ENCODE peak calls at places on chromosomes 16 and 17, in seven cellular contexts. R is mesendoderm, J is mesenchymal stem cell, C is IMR-90, E is trophoblast cell, A is neuronal stem cell, G is H9. V is an unnamed sample.

GRCh38 chr17:17258011-17258410 is 21.0 kb upstream of the FLCN start:
- DNase-seq in R (no peak), J (no peak), C (no peak), E (no peak), A (no peak), G (no peak), V (no peak)

GRCh38 chr17:67891481-67892119 is 66.3 kb downstream of the BPTF start:
- DNase-seq in R (peak), J (peak), C (peak), E (peak), A (no peak), G (no peak), V (no peak)

GRCh38 chr16:70778901-70779309 is 22.1 kb downstream of the VAC14 start:
- DNase-seq in R (peak), J (peak), C (peak), E (peak), A (peak), G (peak), V (peak)

GRCh38 chr17:31686495-31686894 is 172.5 kb downstream of the COPRS start:
- DNase-seq in R (no peak), J (no peak), C (peak), E (no peak), A (no peak), G (no peak), V (no peak)

GRCh38 chr17:78022425-78022824 is 63.9 kb downstream of the TNRC6C start:
- DNase-seq in R (no peak), J (no peak), C (peak), E (no peak), A (no peak), G (no peak), V (no peak)

GRCh38 chr16:13907431-13907830 is 12.5 kb upstream of the ERCC4 start:
- DNase-seq in R (no peak), J (no peak), C (no peak), E (no peak), A (no peak), G (no peak), V (no peak)

GRCh38 chr17:38926290-38927070 is 1.1 kb downstream of the LASP1NB start:
- DNase-seq in R (no peak), J (peak), C (no peak), E (no peak), A (no peak), G (no peak), V (no peak)

GRCh38 chr16:84356591-84357116 is 11.7 kb upstream of the ATP2C2 start:
- DNase-seq in R (no peak), J (no peak), C (no peak), E (no peak), A (peak), G (no peak), V (no peak)

GRCh38 chr17:14886200-14886739 is 378.9 kb downstream of the PMP22 start:
- DNase-seq in R (peak), J (no peak), C (no peak), E (peak), A (no peak), G (peak), V (peak)

GRCh38 chr16:84976644-84977400 is 34.5 kb downstream of the ZDHHC7 start:
- DNase-seq in R (no peak), J (no peak), C (no peak), E (no peak), A (no peak), G (no peak), V (no peak)

GRCh38 chr17:11318207-11318606 is 77.2 kb downstream of the SHISA6 start:
- DNase-seq in R (no peak), J (no peak), C (no peak), E (no peak), A (no peak), G (peak), V (no peak)

GRCh38 chr17:82153745-82154375 is 55.8 kb upstream of the FASN start:
- DNase-seq in R (peak), J (peak), C (peak), E (peak), A (peak), G (peak), V (peak)

GRCh38 chr16:17347624-17348023 is 123.1 kb downstream of the XYLT1 start:
- DNase-seq in R (no peak), J (no peak), C (no peak), E (no peak), A (no peak), G (no peak), V (no peak)

GRCh38 chr16:74768239-74768638 is 6.4 kb downstream of the FA2H start:
- DNase-seq in R (no peak), J (no peak), C (no peak), E (no peak), A (no peak), G (no peak), V (no peak)

GRCh38 chr17:64024215-64024654 is 3.8 kb upstream of the ICAM2 start:
- DNase-seq in R (no peak), J (no peak), C (no peak), E (peak), A (no peak), G (no peak), V (no peak)

DNA sequence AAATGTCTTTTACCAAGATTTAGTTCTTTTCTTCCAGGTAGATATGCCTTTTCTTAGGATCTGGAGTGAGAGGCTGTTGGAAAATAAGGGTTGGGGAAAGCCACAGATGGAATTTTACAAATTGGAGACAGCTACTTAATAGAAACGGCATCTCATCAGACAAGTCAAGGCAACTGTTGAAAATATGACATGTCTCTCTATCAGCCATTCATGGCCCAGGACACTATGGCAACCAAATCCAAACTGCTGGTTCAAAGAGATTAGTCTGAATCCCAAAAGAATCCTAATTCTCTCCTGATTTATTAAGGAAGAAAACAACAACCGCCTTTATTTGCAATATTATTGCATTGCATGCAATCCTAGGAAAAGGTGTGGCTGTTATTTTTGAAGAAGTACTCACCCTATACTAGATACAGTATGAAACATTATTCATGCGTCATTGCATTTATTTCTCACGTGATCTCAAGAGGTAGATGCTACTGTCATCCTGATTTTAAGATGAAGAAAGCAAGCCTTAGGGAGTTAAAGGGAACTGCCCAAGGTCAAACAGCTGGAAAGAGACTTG is 12.6 kb upstream of the CEP20 start:
- DNase-seq in R (no peak), J (no peak), C (no peak), E (no peak), A (no peak), G (no peak), V (no peak)
- H2AK5ac ChIP-seq in R (no peak), J (no peak), C (no peak), E (no peak), A (no peak), G (no peak), V (no peak)

GRCh38 chr17:49225554-49226236 is 4.9 kb downstream of the PHOSPHO1 start:
- DNase-seq in R (no peak), J (no peak), C (no peak), E (no peak), A (no peak), G (no peak), V (no peak)
- H2AK5ac ChIP-seq in R (no peak), J (no peak), C (no peak), E (no peak), A (peak), G (no peak), V (peak)

GRCh38 chr17:59890720-59891119 is 2.0 kb downstream of the TUBD1 start:
- DNase-seq in R (no peak), J (peak), C (peak), E (no peak), A (no peak), G (no peak), V (no peak)
- H2AK5ac ChIP-seq in R (no peak), J (no peak), C (no peak), E (no peak), A (no peak), G (no peak), V (no peak)

GRCh38 chr16:404971-405486 is 3.3 kb downstream of the DECR2 start:
- DNase-seq in R (no peak), J (no peak), C (no peak), E (no peak), A (no peak), G (no peak), V (no peak)
- H2AK5ac ChIP-seq in R (no peak), J (no peak), C (no peak), E (no peak), A (no peak), G (no peak), V (no peak)

GRCh38 chr16:58102665-58103427 is 26.3 kb downstream of the CFAP20 start:
- DNase-seq in R (no peak), J (no peak), C (no peak), E (no peak), A (no peak), G (no peak), V (no peak)

GRCh38 chr16:58099097-58099955 is 29.9 kb downstream of the CFAP20 start:
- DNase-seq in R (no peak), J (no peak), C (no peak), E (no peak), A (no peak), G (no peak), V (no peak)

GRCh38 chr16:58096249-58096648 is 32.9 kb downstream of the CFAP20 start:
- DNase-seq in R (no peak), J (no peak), C (no peak), E (no peak), A (no peak), G (no peak), V (no peak)

GRCh38 chr16:58098207-58099096 is 30.7 kb downstream of the CFAP20 start:
- DNase-seq in R (peak), J (no peak), C (peak), E (peak), A (no peak), G (no peak), V (no peak)

GRCh38 chr16:58099956-58100300 is 29.3 kb downstream of the CFAP20 start:
- DNase-seq in R (no peak), J (no peak), C (no peak), E (no peak), A (no peak), G (no peak), V (no peak)
- H2AK5ac ChIP-seq in R (no peak), J (no peak), C (no peak), E (no peak), A (no peak), G (no peak), V (no peak)

GRCh38 chr17:29909604-29910003 is 20.4 kb downstream of the SSH2 start:
- DNase-seq in R (no peak), J (no peak), C (peak), E (no peak), A (no peak), G (no peak), V (no peak)

GRCh38 chr17:29911641-29912177 is 18.3 kb downstream of the SSH2 start:
- DNase-seq in R (no peak), J (peak), C (peak), E (no peak), A (no peak), G (no peak), V (no peak)

GRCh38 chr17:29905086-29905878 is 24.7 kb downstream of the SSH2 start:
- DNase-seq in R (no peak), J (no peak), C (no peak), E (no peak), A (no peak), G (peak), V (no peak)

GRCh38 chr17:29905879-29906167 is 24.2 kb downstream of the SSH2 start:
- DNase-seq in R (no peak), J (no peak), C (no peak), E (no peak), A (no peak), G (no peak), V (no peak)

GRCh38 chr17:29906969-29907368 is 23.1 kb downstream of the SSH2 start:
- DNase-seq in R (no peak), J (no peak), C (no peak), E (no peak), A (no peak), G (no peak), V (no peak)
- H2AK5ac ChIP-seq in R (no peak), J (no peak), C (no peak), E (no peak), A (no peak), G (no peak), V (no peak)

DNA sequence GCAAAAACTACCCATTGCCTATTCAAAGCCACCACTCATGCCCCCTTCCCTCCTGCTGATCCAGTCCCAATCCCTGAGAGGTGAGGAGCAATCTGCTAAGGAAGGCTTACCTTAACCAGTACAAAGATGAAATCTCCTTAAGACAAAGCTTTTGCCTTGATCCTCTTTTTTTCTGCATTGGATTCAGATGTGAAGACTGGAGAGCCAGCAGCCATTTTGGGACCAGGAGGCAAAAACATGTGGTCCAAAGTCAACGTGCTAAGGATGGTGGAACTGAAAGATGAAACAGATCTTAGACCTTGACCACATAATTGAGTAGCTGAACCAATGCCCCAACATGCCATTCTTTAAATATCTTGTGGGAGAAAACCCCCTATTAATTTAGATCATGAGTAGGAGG is 171.4 kb downstream of the IRX5 start:
- DNase-seq in R (no peak), J (no peak), C (no peak), E (no peak), A (no peak), G (no peak), V (no peak)
- H2AK5ac ChIP-seq in R (no peak), J (no peak), C (no peak), E (no peak), A (no peak), G (no peak), V (no peak)

DNA sequence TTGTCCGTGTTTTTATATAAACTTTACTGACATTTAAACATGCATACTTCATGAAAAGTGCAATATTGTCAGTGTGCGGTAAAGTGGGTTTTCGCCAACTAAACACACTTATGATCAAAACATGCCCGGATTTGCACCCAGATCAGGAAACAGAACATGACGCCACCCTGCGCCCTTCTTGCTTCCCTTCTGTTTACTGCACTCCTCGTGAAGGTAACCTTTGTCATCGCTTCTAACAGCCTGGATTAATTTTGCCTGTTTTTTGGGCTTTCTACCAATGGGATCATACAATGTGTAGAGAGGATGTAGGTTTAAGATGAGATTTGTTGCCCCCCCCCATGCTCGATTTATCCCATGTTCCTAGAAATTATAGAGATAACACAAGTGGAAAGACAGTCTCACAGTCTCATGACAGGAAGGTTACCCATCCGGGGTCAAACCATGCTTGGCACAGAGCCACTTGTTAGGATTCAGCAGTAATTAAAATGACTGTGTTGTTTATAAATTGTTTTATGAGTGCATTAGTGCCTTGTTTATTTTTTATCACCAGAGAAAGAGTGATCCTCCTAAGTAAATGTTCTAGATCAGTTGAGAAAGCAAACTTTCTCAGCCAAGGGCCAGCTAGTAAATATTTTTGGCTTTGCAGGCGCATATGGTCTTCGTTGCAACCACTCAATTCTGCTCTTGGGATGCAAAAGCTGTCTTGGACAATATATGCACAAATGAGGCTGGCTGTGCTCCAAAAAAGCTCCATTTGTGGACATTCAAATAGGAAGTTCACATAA is 254.1 kb upstream of the CACNG5 start:
- DNase-seq in R (no peak), J (peak), C (peak), E (no peak), A (no peak), G (peak), V (no peak)
- H2AK5ac ChIP-seq in R (no peak), J (peak), C (no peak), E (no peak), A (no peak), G (no peak), V (no peak)